ENCODE peak calls at places on chromosome 18, in seven cellular contexts. One of them, this sample, is unnamed.

GRCh38 chr18:181711-182110 is 23.4 kb downstream of the USP14 start:
- DNase-seq in activated CD8-positive, alpha-beta T cell treated with anti-CD3 and anti-CD28 coated beads for 36 hours: no peak
- DNase-seq in HL-60: no peak
- DNase-seq in retinal pigment epithelial cell: no peak
- DNase-seq in esophagus squamous epithelium: no peak
- DNase-seq in breast epithelium: no peak
- DNase-seq in IMR-90: no peak
- DNase-seq in this sample: no peak

GRCh38 chr18:61893304-61893970 is 630 bp upstream of the RNF152 start:
- DNase-seq in esophagus squamous epithelium: no peak
- DNase-seq in retinal pigment epithelial cell: no peak
- DNase-seq in IMR-90: peak; percentile 61
- DNase-seq in activated CD8-positive, alpha-beta T cell treated with anti-CD3 and anti-CD28 coated beads for 36 hours: peak; percentile 61
- DNase-seq in breast epithelium: no peak
- DNase-seq in HL-60: no peak
- DNase-seq in this sample: peak; percentile 59

GRCh38 chr18:79926715-79927596 is 24.5 kb downstream of the SLC66A2 start:
- DNase-seq in retinal pigment epithelial cell: no peak
- DNase-seq in breast epithelium: peak; percentile 12
- DNase-seq in activated CD8-positive, alpha-beta T cell treated with anti-CD3 and anti-CD28 coated beads for 36 hours: no peak
- DNase-seq in esophagus squamous epithelium: no peak
- DNase-seq in IMR-90: no peak
- DNase-seq in HL-60: no peak
- DNase-seq in this sample: no peak

GRCh38 chr18:54323970-54324369 is 33.7 kb downstream of the STARD6 start:
- DNase-seq in IMR-90: no peak
- DNase-seq in activated CD8-positive, alpha-beta T cell treated with anti-CD3 and anti-CD28 coated beads for 36 hours: no peak
- DNase-seq in HL-60: no peak
- DNase-seq in esophagus squamous epithelium: no peak
- DNase-seq in retinal pigment epithelial cell: no peak
- DNase-seq in breast epithelium: no peak
- DNase-seq in this sample: no peak

GRCh38 chr18:37261246-37261927 is 304.2 kb downstream of the CELF4 start:
- DNase-seq in IMR-90: no peak
- DNase-seq in retinal pigment epithelial cell: no peak
- DNase-seq in esophagus squamous epithelium: no peak
- DNase-seq in activated CD8-positive, alpha-beta T cell treated with anti-CD3 and anti-CD28 coated beads for 36 hours: no peak
- DNase-seq in breast epithelium: no peak
- DNase-seq in HL-60: no peak
- DNase-seq in this sample: no peak

GRCh38 chr18:3593381-3593903 is 143.5 kb downstream of the TGIF1 start:
- DNase-seq in IMR-90: peak; percentile 87
- DNase-seq in retinal pigment epithelial cell: peak; percentile 93
- DNase-seq in HL-60: no peak
- DNase-seq in breast epithelium: peak; percentile 84
- DNase-seq in esophagus squamous epithelium: no peak
- DNase-seq in activated CD8-positive, alpha-beta T cell treated with anti-CD3 and anti-CD28 coated beads for 36 hours: no peak
- DNase-seq in this sample: no peak

GRCh38 chr18:55206941-55207340 is 247.7 kb upstream of the CCDC68 start:
- DNase-seq in retinal pigment epithelial cell: no peak
- DNase-seq in breast epithelium: no peak
- DNase-seq in esophagus squamous epithelium: no peak
- DNase-seq in IMR-90: peak; percentile 28
- DNase-seq in activated CD8-positive, alpha-beta T cell treated with anti-CD3 and anti-CD28 coated beads for 36 hours: no peak
- DNase-seq in HL-60: no peak
- DNase-seq in this sample: no peak

GRCh38 chr18:22214731-22215528 is 45.5 kb downstream of the GATA6 start:
- DNase-seq in retinal pigment epithelial cell: no peak
- DNase-seq in esophagus squamous epithelium: no peak
- DNase-seq in activated CD8-positive, alpha-beta T cell treated with anti-CD3 and anti-CD28 coated beads for 36 hours: no peak
- DNase-seq in HL-60: peak; percentile 16
- DNase-seq in breast epithelium: no peak
- DNase-seq in IMR-90: peak; percentile 57
- DNase-seq in this sample: no peak

GRCh38 chr18:46353460-46353859 is 249.3 kb downstream of the HAUS1 start:
- DNase-seq in breast epithelium: no peak
- DNase-seq in esophagus squamous epithelium: no peak
- DNase-seq in IMR-90: no peak
- DNase-seq in retinal pigment epithelial cell: no peak
- DNase-seq in activated CD8-positive, alpha-beta T cell treated with anti-CD3 and anti-CD28 coated beads for 36 hours: no peak
- DNase-seq in HL-60: no peak
- DNase-seq in this sample: no peak

GRCh38 chr18:73774836-73775509 is 372.7 kb downstream of the FBXO15 start:
- DNase-seq in activated CD8-positive, alpha-beta T cell treated with anti-CD3 and anti-CD28 coated beads for 36 hours: no peak
- DNase-seq in esophagus squamous epithelium: no peak
- DNase-seq in IMR-90: no peak
- DNase-seq in retinal pigment epithelial cell: no peak
- DNase-seq in breast epithelium: no peak
- DNase-seq in HL-60: no peak
- DNase-seq in this sample: no peak

GRCh38 chr18:47883771-47884413 is 46.6 kb downstream of the SMAD2 start:
- DNase-seq in esophagus squamous epithelium: no peak
- DNase-seq in activated CD8-positive, alpha-beta T cell treated with anti-CD3 and anti-CD28 coated beads for 36 hours: peak; percentile 62
- DNase-seq in retinal pigment epithelial cell: peak; percentile 72
- DNase-seq in HL-60: no peak
- DNase-seq in IMR-90: peak; percentile 76
- DNase-seq in breast epithelium: no peak
- DNase-seq in this sample: no peak
- TF ChIP-seq CTCF in esophagus squamous epithelium: no peak
- TF ChIP-seq CTCF in activated CD8-positive, alpha-beta T cell treated with anti-CD3 and anti-CD28 coated beads for 36 hours: no peak
- TF ChIP-seq CTCF in retinal pigment epithelial cell: no peak
- TF ChIP-seq CTCF in HL-60: no peak
- TF ChIP-seq CTCF in IMR-90: no peak
- TF ChIP-seq CTCF in breast epithelium: no peak
- TF ChIP-seq CTCF in this sample: no peak

GRCh38 chr18:30601541-30601940 is 441.0 kb downstream of the DSC3 start:
- DNase-seq in esophagus squamous epithelium: no peak
- DNase-seq in retinal pigment epithelial cell: no peak
- DNase-seq in IMR-90: no peak
- DNase-seq in breast epithelium: no peak
- DNase-seq in activated CD8-positive, alpha-beta T cell treated with anti-CD3 and anti-CD28 coated beads for 36 hours: no peak
- DNase-seq in HL-60: no peak
- DNase-seq in this sample: no peak

GRCh38 chr18:30591462-30591861 is 451.1 kb downstream of the DSC3 start:
- DNase-seq in HL-60: no peak
- DNase-seq in breast epithelium: no peak
- DNase-seq in activated CD8-positive, alpha-beta T cell treated with anti-CD3 and anti-CD28 coated beads for 36 hours: no peak
- DNase-seq in esophagus squamous epithelium: no peak
- DNase-seq in IMR-90: no peak
- DNase-seq in retinal pigment epithelial cell: no peak
- DNase-seq in this sample: no peak

GRCh38 chr18:30597202-30597601 is 445.3 kb downstream of the DSC3 start:
- DNase-seq in retinal pigment epithelial cell: no peak
- DNase-seq in esophagus squamous epithelium: no peak
- DNase-seq in activated CD8-positive, alpha-beta T cell treated with anti-CD3 and anti-CD28 coated beads for 36 hours: no peak
- DNase-seq in breast epithelium: no peak
- DNase-seq in IMR-90: no peak
- DNase-seq in HL-60: no peak
- DNase-seq in this sample: no peak
- TF ChIP-seq CTCF in retinal pigment epithelial cell: no peak
- TF ChIP-seq CTCF in esophagus squamous epithelium: no peak
- TF ChIP-seq CTCF in activated CD8-positive, alpha-beta T cell treated with anti-CD3 and anti-CD28 coated beads for 36 hours: no peak
- TF ChIP-seq CTCF in breast epithelium: no peak
- TF ChIP-seq CTCF in IMR-90: no peak
- TF ChIP-seq CTCF in HL-60: no peak
- TF ChIP-seq CTCF in this sample: no peak

GRCh38 chr18:50734886-50735285 is 84.9 kb downstream of the MRO start:
- DNase-seq in HL-60: no peak
- DNase-seq in esophagus squamous epithelium: no peak
- DNase-seq in breast epithelium: no peak
- DNase-seq in IMR-90: no peak
- DNase-seq in activated CD8-positive, alpha-beta T cell treated with anti-CD3 and anti-CD28 coated beads for 36 hours: no peak
- DNase-seq in retinal pigment epithelial cell: no peak
- DNase-seq in this sample: no peak

GRCh38 chr18:50742947-50743346 is 76.9 kb downstream of the MRO start:
- DNase-seq in esophagus squamous epithelium: no peak
- DNase-seq in IMR-90: no peak
- DNase-seq in activated CD8-positive, alpha-beta T cell treated with anti-CD3 and anti-CD28 coated beads for 36 hours: no peak
- DNase-seq in HL-60: no peak
- DNase-seq in retinal pigment epithelial cell: no peak
- DNase-seq in breast epithelium: no peak
- DNase-seq in this sample: no peak

GRCh38 chr18:50737127-50737526 is 82.7 kb downstream of the MRO start:
- DNase-seq in HL-60: no peak
- DNase-seq in retinal pigment epithelial cell: no peak
- DNase-seq in IMR-90: no peak
- DNase-seq in esophagus squamous epithelium: no peak
- DNase-seq in breast epithelium: no peak
- DNase-seq in activated CD8-positive, alpha-beta T cell treated with anti-CD3 and anti-CD28 coated beads for 36 hours: no peak
- DNase-seq in this sample: no peak

GRCh38 chr18:50734342-50734741 is 85.5 kb downstream of the MRO start:
- DNase-seq in breast epithelium: no peak
- DNase-seq in esophagus squamous epithelium: no peak
- DNase-seq in activated CD8-positive, alpha-beta T cell treated with anti-CD3 and anti-CD28 coated beads for 36 hours: no peak
- DNase-seq in HL-60: no peak
- DNase-seq in IMR-90: no peak
- DNase-seq in retinal pigment epithelial cell: no peak
- DNase-seq in this sample: no peak

DNA sequence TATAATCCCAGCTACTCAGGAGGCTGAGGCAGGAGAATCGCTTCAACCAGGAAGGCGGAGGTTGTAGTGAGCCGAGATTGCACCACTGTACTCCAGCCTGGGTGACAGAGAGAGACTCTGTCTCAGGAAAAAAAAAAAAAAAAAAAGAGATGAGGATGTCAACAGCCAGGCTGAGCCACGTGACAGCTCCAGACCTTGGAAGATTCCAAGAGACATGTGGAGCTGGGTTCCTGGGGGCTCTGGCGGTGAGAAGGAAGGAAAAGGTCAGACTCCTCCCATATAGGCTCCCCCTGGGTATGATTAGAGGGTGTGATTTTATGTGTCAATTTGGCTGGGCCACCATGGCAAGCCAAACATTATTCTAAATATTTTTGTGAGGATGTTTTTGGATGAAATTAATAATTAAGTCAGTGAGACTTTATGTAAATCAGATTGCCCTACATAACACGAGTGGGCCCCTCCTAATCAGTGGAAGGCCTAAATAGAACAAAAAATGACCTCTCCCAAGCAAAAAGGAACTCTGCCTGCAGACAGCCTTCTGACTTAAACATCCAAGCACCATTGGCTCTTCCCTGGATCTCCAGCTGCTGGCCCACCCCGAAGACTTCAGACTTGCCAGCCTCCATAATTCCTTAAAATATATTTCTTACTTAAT is 81.6 kb downstream of the MRO start:
- DNase-seq in retinal pigment epithelial cell: no peak
- DNase-seq in IMR-90: no peak
- DNase-seq in esophagus squamous epithelium: no peak
- DNase-seq in breast epithelium: no peak
- DNase-seq in activated CD8-positive, alpha-beta T cell treated with anti-CD3 and anti-CD28 coated beads for 36 hours: no peak
- DNase-seq in HL-60: no peak
- DNase-seq in this sample: no peak
- TF ChIP-seq CTCF in retinal pigment epithelial cell: no peak
- TF ChIP-seq CTCF in IMR-90: no peak
- TF ChIP-seq CTCF in esophagus squamous epithelium: no peak
- TF ChIP-seq CTCF in breast epithelium: no peak
- TF ChIP-seq CTCF in activated CD8-positive, alpha-beta T cell treated with anti-CD3 and anti-CD28 coated beads for 36 hours: no peak
- TF ChIP-seq CTCF in HL-60: no peak
- TF ChIP-seq CTCF in this sample: no peak

DNA sequence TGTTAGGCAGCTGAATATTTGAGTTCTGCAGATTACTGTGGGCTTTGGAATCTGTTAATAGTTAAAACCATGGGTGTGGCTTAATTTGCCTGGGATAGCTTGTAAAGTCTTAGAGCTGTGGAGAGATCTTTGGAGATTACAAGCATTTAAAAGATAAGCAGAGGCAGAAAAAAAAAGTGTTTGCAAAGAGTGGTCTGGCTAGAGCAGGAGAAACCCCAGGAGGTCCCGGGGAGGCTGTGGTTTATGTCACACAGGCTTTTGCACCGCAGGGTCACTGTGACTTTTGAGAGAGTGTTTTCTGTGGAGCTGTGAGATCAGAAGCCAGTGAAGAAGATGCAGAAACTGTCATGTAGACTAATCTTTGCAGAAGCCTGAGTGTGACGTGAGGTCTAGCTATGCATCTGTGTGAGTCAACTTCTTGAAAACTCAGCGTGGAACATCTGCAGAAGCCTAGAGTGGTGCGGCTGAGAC is 49.0 kb downstream of the SETBP1 start:
- DNase-seq in HL-60: no peak
- DNase-seq in retinal pigment epithelial cell: no peak
- DNase-seq in activated CD8-positive, alpha-beta T cell treated with anti-CD3 and anti-CD28 coated beads for 36 hours: peak; percentile 63
- DNase-seq in esophagus squamous epithelium: no peak
- DNase-seq in IMR-90: peak; percentile 79
- DNase-seq in breast epithelium: no peak
- DNase-seq in this sample: no peak
- TF ChIP-seq CTCF in HL-60: no peak
- TF ChIP-seq CTCF in retinal pigment epithelial cell: no peak
- TF ChIP-seq CTCF in activated CD8-positive, alpha-beta T cell treated with anti-CD3 and anti-CD28 coated beads for 36 hours: no peak
- TF ChIP-seq CTCF in esophagus squamous epithelium: no peak
- TF ChIP-seq CTCF in IMR-90: no peak
- TF ChIP-seq CTCF in breast epithelium: no peak
- TF ChIP-seq CTCF in this sample: no peak